ENCODE peak calls at places on chromosomes 13 and 19, in six cellular contexts. One of them, this sample, is unnamed.

GRCh38 chr13:27638521-27638920 is 16.8 kb downstream of the POLR1D start:
- DNase-seq in activated T-cell treated with anti-CD3 and anti-CD28 coated beads, Interleukin-2, amount 50 U/mL, for 72 hours: no peak
- DNase-seq in nucleus accumbens: no peak
- DNase-seq in T-cell: no peak
- DNase-seq in T follicular helper cell: no peak
- DNase-seq in right lobe of liver: no peak
- DNase-seq in this sample: no peak

GRCh38 chr19:47096721-47097120 is 16.9 kb downstream of the ZC3H4 start:
- DNase-seq in activated T-cell treated with anti-CD3 and anti-CD28 coated beads, Interleukin-2, amount 50 U/mL, for 72 hours: no peak
- DNase-seq in nucleus accumbens: no peak
- DNase-seq in T-cell: no peak
- DNase-seq in T follicular helper cell: no peak
- DNase-seq in right lobe of liver: no peak
- DNase-seq in this sample: no peak

GRCh38 chr13:45367995-45368394 is 27.0 kb upstream of the TPT1 start:
- DNase-seq in activated T-cell treated with anti-CD3 and anti-CD28 coated beads, Interleukin-2, amount 50 U/mL, for 72 hours: no peak
- DNase-seq in nucleus accumbens: no peak
- DNase-seq in T-cell: no peak
- DNase-seq in T follicular helper cell: no peak
- DNase-seq in right lobe of liver: no peak
- DNase-seq in this sample: peak

GRCh38 chr13:51047434-51048165 is 63.5 kb downstream of the C13orf42 start:
- DNase-seq in activated T-cell treated with anti-CD3 and anti-CD28 coated beads, Interleukin-2, amount 50 U/mL, for 72 hours: no peak
- DNase-seq in nucleus accumbens: no peak
- DNase-seq in T-cell: no peak
- DNase-seq in T follicular helper cell: no peak
- DNase-seq in right lobe of liver: no peak
- DNase-seq in this sample: no peak

GRCh38 chr19:39407644-39408391 is 1.2 kb downstream of the ZFP36 start:
- DNase-seq in activated T-cell treated with anti-CD3 and anti-CD28 coated beads, Interleukin-2, amount 50 U/mL, for 72 hours: peak
- DNase-seq in nucleus accumbens: no peak
- DNase-seq in T-cell: peak
- DNase-seq in T follicular helper cell: peak
- DNase-seq in right lobe of liver: peak
- DNase-seq in this sample: peak

GRCh38 chr13:24203726-24204295 is 43.3 kb downstream of the SPATA13 start:
- DNase-seq in activated T-cell treated with anti-CD3 and anti-CD28 coated beads, Interleukin-2, amount 50 U/mL, for 72 hours: no peak
- DNase-seq in nucleus accumbens: no peak
- DNase-seq in T-cell: no peak
- DNase-seq in T follicular helper cell: no peak
- DNase-seq in right lobe of liver: no peak
- DNase-seq in this sample: no peak

GRCh38 chr19:928471-929259 is 2.8 kb downstream of the ARID3A start:
- DNase-seq in activated T-cell treated with anti-CD3 and anti-CD28 coated beads, Interleukin-2, amount 50 U/mL, for 72 hours: no peak
- DNase-seq in nucleus accumbens: no peak
- DNase-seq in T-cell: no peak
- DNase-seq in T follicular helper cell: no peak
- DNase-seq in right lobe of liver: no peak
- DNase-seq in this sample: no peak

GRCh38 chr13:59024434-59024833 is 1139.3 kb downstream of the DIAPH3 start:
- DNase-seq in activated T-cell treated with anti-CD3 and anti-CD28 coated beads, Interleukin-2, amount 50 U/mL, for 72 hours: no peak
- DNase-seq in nucleus accumbens: no peak
- DNase-seq in T-cell: no peak
- DNase-seq in T follicular helper cell: no peak
- DNase-seq in right lobe of liver: no peak
- DNase-seq in this sample: no peak

GRCh38 chr19:50178859-50179537 is 15.9 kb upstream of the IZUMO2 start:
- DNase-seq in activated T-cell treated with anti-CD3 and anti-CD28 coated beads, Interleukin-2, amount 50 U/mL, for 72 hours: no peak
- DNase-seq in nucleus accumbens: no peak
- DNase-seq in T-cell: no peak
- DNase-seq in T follicular helper cell: no peak
- DNase-seq in right lobe of liver: no peak
- DNase-seq in this sample: no peak

GRCh38 chr13:49844191-49844590 is 51.7 kb upstream of the KPNA3 start:
- DNase-seq in activated T-cell treated with anti-CD3 and anti-CD28 coated beads, Interleukin-2, amount 50 U/mL, for 72 hours: no peak
- DNase-seq in nucleus accumbens: no peak
- DNase-seq in T-cell: no peak
- DNase-seq in T follicular helper cell: no peak
- DNase-seq in right lobe of liver: no peak
- DNase-seq in this sample: no peak

GRCh38 chr13:26425439-26426358 is 131.8 kb upstream of the WASF3 start:
- DNase-seq in activated T-cell treated with anti-CD3 and anti-CD28 coated beads, Interleukin-2, amount 50 U/mL, for 72 hours: no peak
- DNase-seq in nucleus accumbens: no peak
- DNase-seq in T-cell: no peak
- DNase-seq in T follicular helper cell: no peak
- DNase-seq in right lobe of liver: no peak
- DNase-seq in this sample: no peak